ENCODE peak calls at places on chromosomes 11 and 22, in eight cellular contexts. Y is lower lobe of right lung; W is CD4-positive, alpha-beta memory T cell; R is heart right ventricle; N is adrenal gland; P is Peyer's patch; A is naive thymus-derived CD4-positive, alpha-beta T cell; D is K562. B is an unnamed sample. For H3K4me1 and H3K9me3, the result is how much of the 10 kb centered on the place peaks cover.

GRCh38 chr11:12854829-12855228 is 154.3 kb upstream of the RASSF10 start:
- DNase-seq in Y (no peak), W (no peak), R (no peak), N (no peak), P (no peak), A (no peak), D (no peak), B (no peak)

GRCh38 chr22:49530671-49531532 is 296.8 kb downstream of the BRD1 start:
- DNase-seq in Y (no peak), W (no peak), R (no peak), N (no peak), P (no peak), A (no peak), D (no peak), B (no peak)

GRCh38 chr11:31844351-31844750 is 33.2 kb upstream of the PAX6 start:
- DNase-seq in Y (no peak), W (no peak), R (no peak), N (no peak), P (no peak), A (no peak), D (no peak), B (no peak)

GRCh38 chr11:126874831-126875230 is 125.7 kb downstream of the KIRREL3 start:
- DNase-seq in Y (no peak), W (no peak), R (no peak), N (no peak), P (no peak), A (no peak), D (peak), B (no peak)

GRCh38 chr22:26554956-26555355 is 35.0 kb downstream of the TPST2 start:
- DNase-seq in Y (no peak), W (no peak), R (no peak), N (no peak), P (no peak), A (no peak), D (no peak), B (no peak)

GRCh38 chr22:23147632-23148387 is 2.5 kb downstream of the RAB36 start:
- DNase-seq in Y (no peak), W (no peak), R (no peak), N (no peak), P (no peak), A (no peak), D (no peak), B (peak)

GRCh38 chr22:50057868-50058311 is at the start of gene TTLL8:
- DNase-seq in Y (no peak), W (no peak), R (no peak), N (no peak), P (no peak), A (no peak), D (no peak), B (no peak)

GRCh38 chr22:22855617-22856308 is 31.9 kb upstream of the IGLL5 start:
- DNase-seq in Y (no peak), W (peak), R (no peak), N (no peak), P (no peak), A (peak), D (peak), B (no peak)

GRCh38 chr11:134024420-134025085 is 44.3 kb upstream of the JAM3 start:
- DNase-seq in Y (no peak), W (no peak), R (no peak), N (no peak), P (no peak), A (no peak), D (no peak), B (no peak)
- H3K4me1 ChIP-seq in Y (under half), W (under half), R (under half), N (under half), P (under half), A (under half), D (under half), B (under half)

DNA sequence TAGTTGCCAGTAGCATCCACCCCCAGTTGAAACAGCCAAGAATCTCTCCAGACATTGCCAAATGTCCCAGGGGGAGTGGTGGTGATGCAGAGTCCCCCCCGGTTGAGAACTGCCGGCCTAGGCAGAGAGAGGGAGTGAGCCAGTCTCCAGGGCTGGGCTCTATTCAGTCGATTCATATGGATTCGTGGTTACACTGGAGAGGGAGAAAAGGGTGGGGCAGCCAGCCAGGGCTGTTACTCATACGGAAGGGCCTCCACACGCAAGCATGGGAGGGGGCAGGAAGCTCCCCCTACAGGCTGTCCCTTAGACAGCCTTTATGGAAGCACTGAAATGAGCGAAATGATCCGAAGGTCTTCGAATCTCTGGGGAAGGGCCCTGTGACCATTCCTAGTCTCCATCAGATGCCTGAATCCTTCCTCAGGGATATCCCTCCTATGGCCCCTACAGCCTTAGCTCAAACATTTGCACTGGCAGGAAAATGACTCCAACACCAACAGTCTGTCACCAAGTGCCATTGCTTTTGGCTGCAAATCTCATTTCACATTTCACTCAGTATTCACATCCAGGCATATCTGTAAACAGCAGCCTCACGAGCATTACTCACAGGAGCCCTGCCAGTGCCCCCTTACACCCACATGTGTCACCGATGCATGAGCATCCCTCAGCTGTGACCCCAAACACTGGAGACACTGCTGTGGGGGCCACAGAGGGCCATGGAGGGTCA is 18.4 kb upstream of the TLCD5 start:
- DNase-seq in Y (no peak), W (no peak), R (no peak), N (peak), P (no peak), A (no peak), D (peak), B (no peak)
- H3K9me3 ChIP-seq in Y (under half), W (under half), R (under half), N (under half), P (under half), A (under half), D (under half), B (under half)

GRCh38 chr11:122706261-122706660 is 50.7 kb downstream of the UBASH3B start:
- DNase-seq in Y (no peak), W (no peak), R (no peak), N (no peak), P (no peak), A (no peak), D (no peak), B (no peak)

GRCh38 chr11:122707111-122707510 is 51.6 kb downstream of the UBASH3B start:
- DNase-seq in Y (no peak), W (no peak), R (no peak), N (no peak), P (no peak), A (no peak), D (no peak), B (no peak)

GRCh38 chr11:122709042-122709760 is 53.7 kb downstream of the UBASH3B start:
- DNase-seq in Y (no peak), W (no peak), R (no peak), N (no peak), P (no peak), A (no peak), D (no peak), B (no peak)

GRCh38 chr11:122705396-122705795 is 49.9 kb downstream of the UBASH3B start:
- DNase-seq in Y (no peak), W (no peak), R (no peak), N (no peak), P (no peak), A (no peak), D (no peak), B (no peak)

DNA sequence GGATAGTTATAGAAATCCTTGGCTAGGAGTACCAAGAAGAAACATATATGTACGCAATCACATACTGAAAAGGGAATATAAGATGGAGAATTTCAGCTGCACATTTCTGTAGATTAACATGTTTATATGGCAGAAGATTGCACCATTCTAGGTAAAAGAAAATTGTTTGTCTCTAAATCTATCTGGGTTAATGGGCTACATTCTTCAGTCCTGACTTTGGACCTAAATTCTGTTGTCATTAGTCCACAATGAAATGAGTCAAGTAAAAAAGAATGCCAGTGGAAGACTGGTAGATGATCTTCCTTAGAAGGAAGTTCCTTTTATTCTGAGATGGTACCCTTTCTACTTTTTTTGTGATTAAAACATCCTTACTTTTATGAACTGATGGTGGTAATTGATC is 51.2 kb downstream of the UBASH3B start:
- DNase-seq in Y (no peak), W (no peak), R (no peak), N (no peak), P (no peak), A (no peak), D (no peak), B (no peak)
- H3K4me1 ChIP-seq in Y (under half), W (under half), R (under half), N (under half), P (under half), A (under half), D (under half), B (under half)

GRCh38 chr22:38964306-38964705 is 6.9 kb downstream of the APOBEC3A start:
- DNase-seq in Y (no peak), W (no peak), R (no peak), N (no peak), P (no peak), A (no peak), D (no peak), B (no peak)

GRCh38 chr22:38963872-38964271 is 6.5 kb downstream of the APOBEC3A start:
- DNase-seq in Y (no peak), W (no peak), R (no peak), N (no peak), P (peak), A (no peak), D (no peak), B (no peak)

GRCh38 chr22:38965614-38966378 is 8.4 kb downstream of the APOBEC3A start:
- DNase-seq in Y (no peak), W (no peak), R (no peak), N (no peak), P (no peak), A (no peak), D (peak), B (no peak)

GRCh38 chr22:38966379-38966700 is 8.9 kb downstream of the APOBEC3A start:
- DNase-seq in Y (no peak), W (no peak), R (no peak), N (no peak), P (no peak), A (no peak), D (no peak), B (no peak)

DNA sequence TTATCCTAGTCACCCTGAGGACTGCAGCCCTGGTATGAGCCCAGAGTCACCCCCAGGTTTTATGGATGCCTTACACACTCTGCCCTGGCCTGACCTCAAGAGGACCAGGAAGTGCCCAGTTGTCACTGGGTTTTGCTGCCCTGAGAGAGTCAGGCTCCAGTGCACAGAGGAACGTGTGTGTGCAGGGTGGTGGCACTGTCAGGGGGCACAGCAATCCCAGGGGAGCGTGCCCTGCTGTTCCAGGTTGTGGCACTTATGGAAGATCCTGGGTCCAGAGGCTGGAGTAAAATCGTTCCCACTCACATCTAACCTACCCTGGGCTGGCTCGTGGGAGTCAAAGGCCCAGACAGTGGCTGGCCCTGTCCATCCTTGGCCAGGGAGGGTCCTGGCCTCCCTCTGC is 7.6 kb downstream of the APOBEC3A start:
- DNase-seq in Y (no peak), W (no peak), R (no peak), N (no peak), P (peak), A (no peak), D (no peak), B (no peak)
- H3K9me3 ChIP-seq in Y (under half), W (under half), R (under half), N (under half), P (under half), A (under half), D (under half), B (under half)